ENCODE peak calls at places on chromosomes 12 and 14, in five cellular contexts. S is mesenchymal stem cell, C is astrocyte, Y is NT2/D1, R is MM.1S. L is an unnamed sample.

GRCh38 chr14:94100847-94101246 is 9.7 kb upstream of the IFI27 start:
- DNase-seq in C (peak), Y (no peak), R (no peak), S (peak), L (no peak)

GRCh38 chr12:122147514-122148290 is 26.3 kb downstream of the IL31 start:
- DNase-seq in R (no peak), S (no peak), Y (no peak), C (no peak), L (no peak)

GRCh38 chr14:61489527-61489926 is 168.1 kb downstream of the PRKCH start:
- DNase-seq in S (no peak), R (no peak), C (no peak), Y (no peak), L (no peak)

GRCh38 chr12:88925370-88925915 is 345.2 kb upstream of the KITLG start:
- DNase-seq in R (no peak), S (no peak), C (peak), Y (no peak), L (no peak)

GRCh38 chr14:28098863-28099262 is 667.7 kb upstream of the FOXG1 start:
- DNase-seq in Y (no peak), S (no peak), R (no peak), C (no peak), L (no peak)

GRCh38 chr14:32417956-32418552 is 89.0 kb downstream of the AKAP6 start:
- DNase-seq in Y (no peak), C (peak), R (no peak), S (peak), L (peak)

GRCh38 chr12:117032593-117033381 is 66.4 kb downstream of the TESC start:
- DNase-seq in R (no peak), C (peak), Y (no peak), S (no peak), L (no peak)

GRCh38 chr14:76203086-76204001 is 51.6 kb downstream of the GPATCH2L start:
- DNase-seq in R (no peak), S (peak), Y (no peak), C (peak), L (peak)

GRCh38 chr14:34043627-34044372 is 92.9 kb upstream of the EGLN3 start:
- DNase-seq in C (no peak), Y (no peak), S (no peak), R (peak), L (no peak)

GRCh38 chr14:65132855-65133254 is 30.5 kb upstream of the MAX start:
- DNase-seq in R (no peak), Y (no peak), C (no peak), S (no peak), L (no peak)

GRCh38 chr12:108622425-108622824 is 11.3 kb downstream of the SELPLG start:
- DNase-seq in R (no peak), Y (no peak), C (no peak), S (peak), L (no peak)

GRCh38 chr14:100327128-100327527 is 4.0 kb downstream of the SLC25A47 start:
- DNase-seq in C (no peak), R (no peak), S (no peak), Y (no peak), L (no peak)

GRCh38 chr12:107530706-107531105 is 154.9 kb upstream of the PWP1 start:
- DNase-seq in S (no peak), Y (no peak), R (no peak), C (no peak), L (no peak)

GRCh38 chr12:87384226-87384625 is 645.0 kb downstream of the C12orf50 start:
- DNase-seq in R (no peak), C (no peak), Y (no peak), S (no peak), L (no peak)

GRCh38 chr12:79020106-79020505 is 155.5 kb downstream of the SYT1 start:
- DNase-seq in C (peak), Y (no peak), S (peak), R (no peak), L (no peak)

GRCh38 chr12:114476159-114476558 is 70.2 kb upstream of the TBX5 start:
- DNase-seq in S (no peak), R (no peak), C (peak), Y (no peak), L (no peak)

GRCh38 chr12:113270709-113271009 is 49.4 kb downstream of the TPCN1 start:
- DNase-seq in R (no peak), Y (no peak), S (no peak), C (no peak), L (no peak)

GRCh38 chr14:100486025-100486828 is 101.0 kb downstream of the BEGAIN start:
- DNase-seq in R (peak), C (peak), S (peak), Y (peak), L (no peak)

GRCh38 chr14:106039400-106039799 is 513.0 kb downstream of the TMEM121 start:
- DNase-seq in S (no peak), R (no peak), Y (no peak), C (no peak), L (no peak)

GRCh38 chr12:110844551-110845395 is 2.0 kb upstream of the CCDC63 start:
- DNase-seq in Y (no peak), R (no peak), C (peak), S (peak), L (no peak)

GRCh38 chr14:81450100-81450531 is 50.0 kb upstream of the STON2 start:
- DNase-seq in Y (peak), R (no peak), C (peak), S (no peak), L (no peak)

GRCh38 chr14:99517046-99517642 is 35.9 kb downstream of the CCNK start:
- DNase-seq in Y (no peak), S (no peak), C (no peak), R (no peak), L (no peak)

GRCh38 chr14:56630707-56631106 is 51.1 kb downstream of the TMEM260 start:
- DNase-seq in S (no peak), C (peak), Y (no peak), R (no peak), L (no peak)

GRCh38 chr14:52377940-52378339 is 63.8 kb downstream of the PTGER2 start:
- DNase-seq in C (no peak), Y (peak), S (no peak), R (no peak), L (no peak)

GRCh38 chr14:49607583-49607982 is 8.8 kb downstream of the LRR1 start:
- DNase-seq in S (no peak), R (no peak), Y (no peak), C (no peak), L (no peak)

GRCh38 chr12:43233861-43234260 is 318.1 kb downstream of the ADAMTS20 start:
- DNase-seq in R (no peak), S (no peak), Y (no peak), C (no peak), L (no peak)

GRCh38 chr12:112901271-112901670 is 5.5 kb upstream of the OAS1 start:
- DNase-seq in C (no peak), R (no peak), S (no peak), Y (no peak), L (no peak)

GRCh38 chr12:14874882-14875281 is 10.8 kb downstream of the MGP start:
- DNase-seq in S (no peak), Y (no peak), C (peak), R (no peak), L (no peak)

GRCh38 chr14:52551696-52552062 is 626 bp downstream of the TXNDC16 start:
- DNase-seq in Y (no peak), R (no peak), C (peak), S (peak), L (no peak)

GRCh38 chr14:31568671-31569070 is 7.5 kb downstream of the NUBPL start:
- DNase-seq in Y (no peak), C (no peak), R (no peak), S (peak), L (no peak)

GRCh38 chr14:100896369-100897060 is 7.0 kb downstream of the RTL1 start:
- DNase-seq in Y (no peak), S (no peak), R (no peak), C (no peak), L (no peak)

GRCh38 chr12:130555628-130556485 is 160.2 kb downstream of the RIMBP2 start:
- DNase-seq in Y (no peak), R (no peak), C (no peak), S (no peak), L (no peak)

GRCh38 chr14:35352274-35353233 is 52.0 kb downstream of the NFKBIA start:
- DNase-seq in C (no peak), Y (no peak), R (no peak), S (no peak), L (no peak)

GRCh38 chr12:49979061-49979586 is 6.4 kb downstream of the AQP6 start:
- DNase-seq in Y (no peak), C (no peak), R (no peak), S (no peak), L (no peak)

GRCh38 chr12:1690578-1691122 is at the start of gene ADIPOR2:
- DNase-seq in Y (peak), C (peak), R (peak), S (peak), L (peak)

GRCh38 chr12:1691123-1692007 is 495 bp downstream of the ADIPOR2 start:
- DNase-seq in S (peak), R (peak), C (no peak), Y (peak), L (no peak)

GRCh38 chr12:1692221-1692620 is 1.4 kb downstream of the ADIPOR2 start:
- DNase-seq in Y (no peak), C (no peak), S (no peak), R (no peak), L (no peak)

GRCh38 chr12:1695836-1696670 is 5.2 kb downstream of the ADIPOR2 start:
- DNase-seq in R (no peak), S (no peak), C (peak), Y (no peak), L (no peak)

DNA sequence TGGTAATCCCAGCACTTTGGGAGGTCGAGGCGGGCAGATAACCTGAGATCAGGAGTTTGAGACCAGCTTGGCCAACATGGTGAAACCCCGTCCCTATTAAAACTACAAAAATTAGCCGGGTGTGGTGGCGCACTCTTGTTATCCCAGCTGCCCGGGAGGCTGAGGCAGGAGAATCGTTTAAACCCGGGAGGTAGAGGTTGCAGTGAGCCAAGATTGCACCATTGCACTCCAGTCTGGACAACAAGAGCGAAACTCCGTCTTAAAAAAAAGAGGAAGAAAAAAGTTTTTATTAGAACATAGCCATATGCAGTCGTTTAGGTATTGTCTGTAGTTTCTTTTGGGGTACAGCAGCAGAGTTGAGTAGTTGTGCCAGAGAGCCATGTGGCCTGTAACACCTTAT is 2.0 kb downstream of the ADIPOR2 start:
- DNase-seq in C (no peak), S (no peak), Y (no peak), R (no peak), L (no peak)
- H3K9ac ChIP-seq in C (no peak), S (no peak), Y (no peak), R (no peak), L (no peak)

DNA sequence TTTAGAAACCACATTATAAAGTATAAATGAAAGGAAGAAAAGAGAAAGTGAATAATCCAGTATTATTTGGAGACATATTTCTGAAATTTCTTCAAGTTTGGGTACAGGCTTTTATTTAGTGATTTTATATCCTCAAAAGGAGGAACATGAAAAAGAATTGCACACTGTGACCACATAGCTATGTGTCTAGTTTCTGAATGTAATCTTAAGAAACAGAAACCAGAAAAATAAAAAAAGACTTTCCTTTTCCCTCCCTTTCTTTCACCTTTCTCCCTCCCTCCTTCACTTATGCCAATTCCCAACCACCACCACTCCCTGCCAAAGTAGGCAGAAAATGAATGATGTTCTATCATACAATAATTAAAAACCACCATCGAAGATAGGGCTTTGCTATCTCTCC is 189.6 kb downstream of the PRKD1 start:
- DNase-seq in R (peak), Y (no peak), S (no peak), C (no peak), L (no peak)
- H3K9ac ChIP-seq in R (no peak), Y (no peak), S (no peak), C (no peak), L (no peak)

GRCh38 chr14:73633517-73634332 is 11.1 kb upstream of the DNAL1 start:
- DNase-seq in Y (no peak), C (peak), S (peak), R (peak), L (no peak)
- H3K9ac ChIP-seq in Y (peak), C (peak), S (peak), R (peak), L (peak)

GRCh38 chr12:25830456-25830855 is 128.0 kb upstream of the RASSF8 start:
- DNase-seq in R (no peak), S (no peak), Y (no peak), C (no peak), L (no peak)
- H3K9ac ChIP-seq in R (no peak), S (peak), Y (no peak), C (no peak), L (no peak)

DNA sequence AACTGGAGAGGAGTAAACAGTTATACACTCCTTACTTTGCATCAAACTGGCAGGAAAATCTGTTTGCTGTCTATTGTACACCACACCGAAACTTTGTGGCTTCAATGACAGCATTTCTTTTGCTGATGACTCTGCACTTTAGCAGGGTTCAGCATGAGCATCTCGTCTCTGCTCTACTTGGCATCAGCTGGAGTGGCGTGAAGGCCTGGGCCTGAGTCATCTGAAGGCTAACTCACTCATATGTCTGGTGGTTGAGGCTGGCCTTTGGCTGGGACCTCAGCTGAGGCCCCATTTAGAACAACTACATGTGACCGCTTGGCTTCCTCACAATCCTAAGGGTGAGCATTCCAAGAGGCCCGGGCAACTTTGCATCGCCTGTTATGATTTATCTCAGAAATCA is 28.7 kb upstream of the REP15 start:
- DNase-seq in C (peak), R (peak), S (peak), Y (no peak), L (no peak)
- H3K9ac ChIP-seq in C (no peak), R (no peak), S (peak), Y (no peak), L (no peak)

DNA sequence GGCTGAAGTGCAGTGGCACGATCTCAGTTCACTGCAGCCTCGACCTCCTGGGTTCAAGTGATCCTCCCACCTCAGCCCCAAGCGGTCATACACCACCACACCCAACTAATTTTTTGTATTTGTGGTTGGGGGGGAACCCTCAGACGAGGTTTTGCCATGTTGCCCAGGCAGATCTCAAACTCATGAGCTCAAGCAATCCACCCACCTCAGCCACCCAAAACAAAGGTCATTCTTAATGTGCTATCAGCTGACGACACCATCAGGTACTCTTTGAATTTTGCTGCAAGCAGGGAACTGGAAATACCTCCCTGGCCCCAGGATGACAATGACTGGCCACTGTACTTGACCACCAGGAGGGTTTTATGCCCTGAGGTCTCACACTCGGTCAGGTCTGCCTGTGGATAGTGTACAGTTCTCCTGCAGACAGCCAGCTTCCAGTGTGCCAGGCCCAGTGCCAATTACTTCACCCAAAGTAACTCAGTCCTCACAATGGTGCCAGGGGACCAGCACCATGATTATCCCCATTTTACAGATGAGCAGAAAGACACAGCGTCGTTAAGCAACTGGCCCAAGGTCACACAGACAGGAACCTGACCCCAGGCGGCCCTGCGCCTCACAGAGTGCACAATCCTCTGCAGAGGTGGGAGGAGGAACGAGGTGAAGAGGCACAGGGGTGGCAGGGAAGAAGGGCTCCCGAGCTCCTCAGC is 42.9 kb downstream of the ITPK1 start:
- DNase-seq in Y (no peak), S (no peak), R (no peak), C (no peak), L (no peak)
- H3K9ac ChIP-seq in Y (no peak), S (no peak), R (no peak), C (no peak), L (no peak)

DNA sequence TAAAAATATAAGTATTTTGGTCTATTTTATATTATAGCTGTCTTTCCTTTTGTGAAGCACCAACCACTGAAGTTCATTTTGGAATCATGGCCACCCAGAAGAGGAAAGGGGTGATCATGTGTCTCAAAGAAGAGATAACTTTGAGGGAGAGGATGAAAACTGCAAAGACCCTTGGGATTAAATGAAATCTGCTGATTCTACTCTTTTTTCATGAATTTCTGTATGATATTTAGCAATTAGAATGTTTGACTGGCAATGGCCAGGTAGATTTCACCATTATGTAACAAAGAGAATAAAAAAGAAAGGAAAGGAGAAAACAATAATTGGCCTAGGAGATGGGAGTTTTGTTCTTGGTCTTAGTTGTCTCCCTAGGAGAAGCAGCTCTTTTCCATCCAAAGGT is 350.8 kb downstream of the EMP1 start:
- DNase-seq in S (no peak), Y (no peak), R (no peak), C (no peak), L (no peak)
- H3K9ac ChIP-seq in S (no peak), Y (no peak), R (no peak), C (no peak), L (no peak)

GRCh38 chr14:37061697-37062096 is 110.7 kb downstream of the SLC25A21 start:
- DNase-seq in C (peak), R (no peak), S (no peak), Y (no peak), L (no peak)
- H3K9ac ChIP-seq in C (no peak), R (no peak), S (no peak), Y (no peak), L (no peak)

DNA sequence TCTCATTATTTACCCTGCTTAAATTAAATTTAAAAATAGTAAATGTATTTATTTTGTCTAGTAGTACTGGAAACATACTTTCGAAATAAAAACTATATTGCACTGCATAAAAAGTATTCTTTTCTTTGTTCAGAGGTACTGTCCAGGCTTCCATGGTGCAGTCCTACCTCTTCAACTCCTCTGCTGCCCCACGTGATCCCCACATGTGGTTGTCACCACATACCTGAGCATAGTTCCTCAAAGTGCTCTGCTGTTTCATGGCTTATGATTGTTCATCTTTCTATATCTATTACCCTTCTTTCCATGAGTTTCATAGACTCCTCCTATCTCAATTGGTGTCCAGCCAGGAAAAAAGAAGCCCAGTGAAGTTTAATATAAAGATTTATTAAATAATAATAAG is 317.5 kb upstream of the OR4E1 start:
- DNase-seq in Y (no peak), S (no peak), C (no peak), R (peak), L (no peak)
- H3K9ac ChIP-seq in Y (no peak), S (no peak), C (no peak), R (no peak), L (no peak)

L was measured in keratinocyte.